ENCODE peak calls at places on chromosomes 13 and 19, in nine cellular contexts. A is foreskin fibroblast, C is lower lobe of right lung, G is tibial nerve, S is NB4, J is AG04450, V is fibroblast of lung, F is fibroblast of pulmonary artery, B is upper lobe of left lung. R is an unnamed sample.

GRCh38 chr13:71775946-71776345 is 91.1 kb downstream of the DACH1 start:
- DNase-seq in A (no peak), C (no peak), G (no peak), S (no peak), J (no peak), V (no peak), F (no peak), B (no peak), R (no peak)

GRCh38 chr13:90414691-90415596 is 932.5 kb upstream of the MIR17HG start:
- DNase-seq in A (peak), C (no peak), G (no peak), S (peak), J (peak), V (peak), F (peak), B (no peak), R (no peak)

GRCh38 chr13:62360609-62361008 is 945.0 kb upstream of the PCDH20 start:
- DNase-seq in A (no peak), C (no peak), G (no peak), S (no peak), J (no peak), V (no peak), F (no peak), B (no peak), R (no peak)

GRCh38 chr13:52454825-52455676 is at the start of gene CKAP2:
- DNase-seq in A (peak), C (peak), G (peak), S (peak), J (peak), V (peak), F (peak), B (peak), R (peak)

GRCh38 chr19:52664461-52664860 is 26.3 kb upstream of the ZNF83 start:
- DNase-seq in A (no peak), C (no peak), G (no peak), S (no peak), J (no peak), V (no peak), F (no peak), B (no peak), R (no peak)

GRCh38 chr19:4365791-4366665 is 22.7 kb downstream of the MPND start:
- DNase-seq in A (no peak), C (no peak), G (no peak), S (no peak), J (no peak), V (no peak), F (no peak), B (no peak), R (no peak)

GRCh38 chr19:35458192-35458591 is 10.1 kb downstream of the FFAR2 start:
- DNase-seq in A (no peak), C (no peak), G (no peak), S (no peak), J (no peak), V (no peak), F (no peak), B (no peak), R (no peak)

GRCh38 chr19:35545001-35545854 is at the start of gene TMEM147:
- DNase-seq in A (peak), C (peak), G (peak), S (peak), J (peak), V (peak), F (peak), B (peak), R (peak)

GRCh38 chr19:35908977-35909683 is 1.0 kb upstream of the TYROBP start:
- DNase-seq in A (no peak), C (peak), G (peak), S (peak), J (no peak), V (no peak), F (no peak), B (peak), R (peak)

GRCh38 chr19:45146251-45146650 is 14.5 kb downstream of the NKPD1 start:
- DNase-seq in A (no peak), C (no peak), G (no peak), S (no peak), J (no peak), V (no peak), F (no peak), B (no peak), R (no peak)

GRCh38 chr13:40272776-40273139 is 393.7 kb downstream of the FOXO1 start:
- DNase-seq in A (peak), C (no peak), G (no peak), S (no peak), J (no peak), V (peak), F (peak), B (no peak), R (no peak)

GRCh38 chr13:86584301-86584700 is 785.1 kb upstream of the SLITRK6 start:
- DNase-seq in A (no peak), C (no peak), G (no peak), S (no peak), J (no peak), V (peak), F (no peak), B (no peak), R (no peak)

GRCh38 chr13:101473458-101473857 is 21.0 kb downstream of the ITGBL1 start:
- DNase-seq in A (peak), C (no peak), G (no peak), S (no peak), J (peak), V (peak), F (peak), B (no peak), R (no peak)

GRCh38 chr13:42380420-42381164 is 108.6 kb downstream of the AKAP11 start:
- DNase-seq in A (no peak), C (no peak), G (no peak), S (no peak), J (no peak), V (no peak), F (no peak), B (no peak), R (peak)

GRCh38 chr13:112204881-112205327 is 138.0 kb downstream of the SOX1 start:
- DNase-seq in A (no peak), C (no peak), G (no peak), S (no peak), J (no peak), V (no peak), F (no peak), B (no peak), R (no peak)

GRCh38 chr19:34662919-34663318 is 14.0 kb downstream of the SCGB2B2 start:
- DNase-seq in A (no peak), C (no peak), G (no peak), S (peak), J (no peak), V (no peak), F (peak), B (no peak), R (peak)

GRCh38 chr19:45476349-45476717 is 8.5 kb downstream of the FOSB start:
- DNase-seq in A (no peak), C (no peak), G (no peak), S (no peak), J (no peak), V (no peak), F (peak), B (no peak), R (no peak)

GRCh38 chr19:49387936-49388372 is at the start of gene KASH5:
- DNase-seq in A (no peak), C (peak), G (peak), S (no peak), J (no peak), V (peak), F (peak), B (peak), R (peak)

GRCh38 chr19:27744926-27745844 is 1467.8 kb downstream of the UQCRFS1 start:
- DNase-seq in A (no peak), C (no peak), G (no peak), S (no peak), J (no peak), V (peak), F (no peak), B (no peak), R (no peak)

GRCh38 chr19:40055049-40055448 is 982 bp downstream of the ZNF780B start:
- DNase-seq in A (no peak), C (no peak), G (no peak), S (no peak), J (no peak), V (no peak), F (no peak), B (no peak), R (no peak)

GRCh38 chr13:101739382-101740178 is 287.1 kb downstream of the ITGBL1 start:
- DNase-seq in A (no peak), C (no peak), G (no peak), S (no peak), J (no peak), V (no peak), F (no peak), B (no peak), R (peak)

GRCh38 chr19:13036366-13036976 is 41.2 kb downstream of the NFIX start:
- DNase-seq in A (no peak), C (peak), G (no peak), S (peak), J (no peak), V (peak), F (peak), B (peak), R (no peak)
- TF ChIP-seq CTCF in A (no peak), C (no peak), G (no peak), S (no peak), J (no peak), V (no peak), F (no peak), B (no peak), R (no peak)

DNA sequence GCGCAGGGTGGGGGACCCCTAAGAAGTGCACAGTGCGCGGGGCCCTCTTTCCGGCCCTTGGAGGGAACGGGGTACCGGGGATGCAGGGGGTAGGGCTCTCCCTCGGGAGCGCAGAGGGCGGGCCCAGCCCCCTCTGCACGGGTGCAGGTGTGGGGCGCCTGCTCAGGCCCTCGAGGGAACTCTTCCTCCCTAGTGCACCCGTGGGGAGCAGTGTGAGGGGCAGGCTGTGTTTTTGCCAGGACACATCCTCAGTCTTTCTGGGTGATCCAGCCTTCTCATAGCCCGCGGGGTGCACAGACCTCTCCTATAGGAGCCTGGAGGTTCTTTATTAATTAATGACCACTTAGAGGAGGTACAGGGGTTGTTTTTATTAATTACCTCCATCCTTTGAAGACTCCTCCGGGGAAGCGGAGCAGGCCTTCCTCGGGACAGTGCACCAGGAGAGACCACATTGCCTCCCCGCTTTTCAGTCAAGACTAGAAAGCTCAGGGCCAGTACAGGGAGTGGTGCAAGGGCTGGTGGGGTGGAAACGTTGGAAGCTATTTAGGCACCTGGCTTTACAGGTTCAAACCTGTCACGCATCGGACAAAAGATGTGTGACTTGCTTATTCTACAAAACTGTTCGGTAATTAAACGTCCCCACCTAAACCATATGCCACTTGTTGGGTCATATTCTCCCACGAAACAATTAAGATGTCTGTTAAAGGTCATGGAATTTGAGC is 598 bp upstream of the GJB6 start:
- DNase-seq in A (no peak), C (no peak), G (no peak), S (no peak), J (no peak), V (no peak), F (no peak), B (no peak), R (no peak)
- H3K4me3 ChIP-seq in A (no peak), C (peak), G (peak), S (no peak), J (no peak), V (no peak), F (no peak), B (peak), R (no peak)

DNA sequence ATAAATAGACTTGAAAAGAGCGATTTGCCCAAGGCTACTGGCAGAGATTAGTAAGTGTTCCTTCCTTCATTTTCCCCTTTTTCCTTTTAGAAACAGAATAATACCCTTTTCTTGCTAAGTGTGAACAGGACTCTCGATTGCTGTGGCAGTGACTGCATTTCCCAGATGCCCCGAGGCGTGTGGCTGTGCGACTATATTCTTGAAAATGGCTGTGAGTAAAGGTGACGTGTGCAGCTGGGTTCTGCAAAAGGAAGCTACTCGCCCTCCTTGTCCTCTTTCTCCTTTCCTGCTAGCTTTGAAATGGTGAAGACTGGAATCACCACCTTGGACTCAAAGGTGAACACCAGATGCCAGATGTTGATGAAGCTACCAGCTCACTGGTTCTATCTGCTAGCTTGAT is 121.4 kb downstream of the MIPEP start:
- DNase-seq in A (no peak), C (no peak), G (no peak), S (no peak), J (no peak), V (no peak), F (no peak), B (no peak), R (no peak)
- TF ChIP-seq CTCF in A (no peak), C (no peak), G (no peak), S (no peak), J (no peak), V (no peak), F (no peak), B (no peak), R (no peak)

GRCh38 chr19:6772866-6773322 is 386 bp downstream of the VAV1 start:
- DNase-seq in A (no peak), C (no peak), G (no peak), S (no peak), J (no peak), V (no peak), F (no peak), B (no peak), R (no peak)
- H3K4me3 ChIP-seq in A (no peak), C (peak), G (peak), S (peak), J (no peak), V (no peak), F (no peak), B (peak), R (peak)